ENCODE peak calls at places on chromosomes 16 and 17, in six cellular contexts. H is sigmoid colon, U is HepG2, L is stomach, E is H1, T is GM12878. P is an unnamed sample.

GRCh38 chr16:3188925-3189825 is 1.2 kb downstream of the OR1F1 start:
- DNase-seq in T (no peak), E (no peak), U (peak; percentile 60), L (no peak), H (no peak), P (no peak)

GRCh38 chr17:17691468-17692263 is 10.4 kb downstream of the RAI1 start:
- DNase-seq in H (no peak), E (no peak), U (no peak), T (peak; percentile 81), L (peak; percentile 47), P (no peak)

GRCh38 chr17:36578671-36579070 is 13.0 kb upstream of the DHRS11 start:
- DNase-seq in H (no peak), T (no peak), L (no peak), E (no peak), U (no peak), P (no peak)

GRCh38 chr16:2828876-2829430 is 1.1 kb upstream of the ZG16B start:
- DNase-seq in L (no peak), T (no peak), H (no peak), U (no peak), E (no peak), P (no peak)

GRCh38 chr17:75587718-75588545 is at the start of gene MYO15B:
- DNase-seq in T (no peak), U (no peak), E (no peak), H (peak; percentile 72), L (peak; percentile 60), P (peak; percentile 67)

GRCh38 chr16:20875358-20875656 is 24.9 kb downstream of the DCUN1D3 start:
- DNase-seq in T (no peak), E (no peak), H (no peak), U (no peak), L (no peak), P (no peak)

GRCh38 chr17:76452102-76452645 is 778 bp downstream of the UBE2O start:
- DNase-seq in E (no peak), L (peak; percentile 30), U (no peak), T (no peak), H (no peak), P (no peak)

GRCh38 chr16:4613636-4614570 is 785 bp downstream of the UBALD1 start:
- DNase-seq in U (peak; percentile 42), H (peak; percentile 69), T (no peak), E (no peak), L (no peak), P (no peak)

GRCh38 chr16:84062734-84063640 is 20.4 kb upstream of the SLC38A8 start:
- DNase-seq in U (peak; percentile 59), H (peak; percentile 84), E (peak; percentile 75), L (peak; percentile 76), T (no peak), P (peak; percentile 82)

GRCh38 chr16:67528222-67528869 is at the start of gene RIPOR1:
- DNase-seq in T (no peak), U (peak; percentile 45), H (peak; percentile 83), L (peak; percentile 65), E (no peak), P (no peak)

GRCh38 chr16:90008708-90009145 is 10.5 kb downstream of the DBNDD1 start:
- DNase-seq in H (no peak), L (no peak), E (no peak), T (no peak), U (no peak), P (no peak)

GRCh38 chr17:57455063-57455914 is 199.0 kb downstream of the MSI2 start:
- DNase-seq in T (peak; percentile 94), E (no peak), U (no peak), L (no peak), H (no peak), P (no peak)

GRCh38 chr17:63082273-63082861 is 116.3 kb downstream of the TANC2 start:
- DNase-seq in U (peak; percentile 10), H (no peak), T (no peak), L (no peak), E (no peak), P (no peak)

GRCh38 chr17:5871666-5872065 is 198.5 kb upstream of the WSCD1 start:
- DNase-seq in L (no peak), U (no peak), H (no peak), T (no peak), E (no peak), P (no peak)

GRCh38 chr16:81315271-81316175 is 761 bp downstream of the GAN start:
- DNase-seq in T (no peak), H (peak; percentile 79), E (no peak), L (peak; percentile 68), U (peak; percentile 32), P (peak; percentile 69)

GRCh38 chr16:20938426-20938825 is 37.9 kb downstream of the LYRM1 start:
- DNase-seq in T (no peak), E (no peak), H (no peak), U (no peak), L (no peak), P (no peak)

GRCh38 chr16:25177831-25178688 is 38.7 kb upstream of the AQP8 start:
- DNase-seq in T (no peak), E (no peak), H (no peak), L (no peak), U (peak; percentile 99), P (no peak)

GRCh38 chr17:80640379-80641071 is 95.9 kb downstream of the RPTOR start:
- DNase-seq in U (no peak), E (no peak), L (no peak), T (no peak), H (no peak), P (no peak)

GRCh38 chr17:80636356-80637285 is 92.0 kb downstream of the RPTOR start:
- DNase-seq in T (no peak), L (no peak), U (no peak), E (no peak), H (no peak), P (no peak)

GRCh38 chr17:80639658-80640057 is 95.0 kb downstream of the RPTOR start:
- DNase-seq in T (no peak), E (no peak), U (no peak), L (no peak), H (no peak), P (no peak)

GRCh38 chr17:80633994-80634566 is 89.4 kb downstream of the RPTOR start:
- DNase-seq in U (no peak), L (no peak), H (no peak), E (no peak), T (no peak), P (no peak)

DNA sequence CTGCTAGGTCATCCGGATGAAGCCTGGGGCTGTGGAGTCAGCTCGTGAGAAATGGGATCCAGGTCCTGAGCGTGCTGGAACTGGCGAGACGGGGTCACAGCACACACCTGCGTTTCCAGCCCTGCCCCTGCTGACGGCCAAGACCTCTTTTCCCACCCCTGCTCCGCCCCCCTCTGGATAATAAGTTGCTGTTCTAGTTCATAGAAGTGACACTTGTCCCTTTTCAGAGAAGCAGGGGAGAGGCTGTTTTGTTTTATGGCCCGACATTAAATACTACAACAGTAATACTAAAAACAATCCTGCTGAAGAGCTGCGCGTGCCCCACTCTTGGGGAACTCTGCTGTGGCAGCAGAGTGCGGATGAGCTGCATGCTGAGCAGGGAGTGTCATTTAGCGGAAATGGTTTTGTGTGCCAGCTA is 92.7 kb downstream of the RPTOR start:
- DNase-seq in L (no peak), U (no peak), E (no peak), H (no peak), T (no peak), P (no peak)
- TF ChIP-seq POLR2AphosphoS5 in L (no peak), U (no peak), E (no peak), H (no peak), T (no peak), P (no peak)

GRCh38 chr17:8681175-8681949 is 50.8 kb upstream of the MYH10 start:
- DNase-seq in E (no peak), H (peak; percentile 75), L (no peak), U (no peak), T (no peak), P (no peak)

GRCh38 chr17:8687732-8688131 is 56.9 kb downstream of the CCDC42 start:
- DNase-seq in U (no peak), H (no peak), E (no peak), T (no peak), L (no peak), P (no peak)

GRCh38 chr17:8680850-8681174 is 50.3 kb upstream of the MYH10 start:
- DNase-seq in T (no peak), L (no peak), E (no peak), H (no peak), U (no peak), P (no peak)

GRCh38 chr17:8683355-8683754 is 52.8 kb upstream of the MYH10 start:
- DNase-seq in L (no peak), U (no peak), H (no peak), E (no peak), T (no peak), P (no peak)

DNA sequence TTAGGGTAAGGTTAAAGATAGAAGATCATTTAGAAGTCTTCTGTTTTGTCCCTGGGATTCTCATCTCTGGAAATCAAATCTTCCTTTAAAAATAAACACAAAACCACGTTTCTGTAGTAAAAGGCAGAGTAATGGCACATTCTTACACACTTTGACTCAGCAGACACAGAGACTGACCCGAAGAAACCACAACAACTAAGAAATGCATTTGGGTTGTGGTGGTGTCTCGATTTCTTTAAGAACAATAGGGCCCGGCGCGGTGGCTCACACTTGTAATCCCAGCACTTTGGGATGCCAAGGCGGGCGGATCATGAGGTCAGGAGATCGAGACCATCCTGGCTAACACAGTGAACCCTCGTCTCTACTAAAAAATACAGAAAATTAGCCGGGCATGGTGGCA is 54.9 kb upstream of the MYH10 start:
- DNase-seq in L (no peak), U (no peak), H (no peak), T (no peak), E (no peak), P (no peak)
- H3K27ac ChIP-seq in L (no peak overlapping the region), U (no peak overlapping the region), H (no peak overlapping the region), T (no peak overlapping the region), E (no peak overlapping the region), P (no peak overlapping the region)

GRCh38 chr17:48588519-48588918 is 1.5 kb downstream of the HOXB3 start:
- DNase-seq in H (no peak), E (no peak), T (no peak), L (no peak), U (no peak), P (no peak)
- TF ChIP-seq EP300 in H (no peak), E (no peak), T (no peak), L (no peak), U (no peak), P (no peak)

GRCh38 chr16:64406661-64407267 is 715.1 kb downstream of the CDH11 start:
- DNase-seq in H (no peak), L (no peak), T (no peak), U (no peak), E (no peak), P (no peak)
- TF ChIP-seq POLR2AphosphoS5 in H (no peak), L (no peak), T (no peak), U (no peak), E (no peak), P (no peak)